ENCODE peak calls at places on chromosomes 7 and 10, in eight cellular contexts. R is neural crest cell, S is ovary, I is chondrocyte, Y is body of pancreas, Q is GM20000, X is heart right ventricle, P is right atrium auricular region. T is an unnamed sample.

GRCh38 chr10:70337201-70337651 is 45.2 kb downstream of the LRRC20 start:
- DNase-seq in Y (no peak), S (no peak), I (peak; percentile 29), X (no peak), Q (no peak), R (no peak), P (no peak), T (no peak)

GRCh38 chr7:4129481-4130122 is 552.5 kb upstream of the FOXK1 start:
- DNase-seq in Y (peak; percentile 47), P (no peak), S (no peak), I (peak; percentile 84), Q (no peak), R (no peak), X (no peak), T (no peak)

GRCh38 chr7:151598045-151598444 is 78.3 kb upstream of the RHEB start:
- DNase-seq in P (no peak), I (no peak), S (no peak), X (no peak), R (no peak), Q (no peak), Y (no peak), T (no peak)

GRCh38 chr10:36129051-36129450 is 487.0 kb upstream of the FZD8 start:
- DNase-seq in Y (no peak), R (no peak), P (no peak), Q (no peak), S (no peak), I (no peak), X (no peak), T (no peak)

GRCh38 chr10:5854178-5854570 is 35.5 kb downstream of the ANKRD16 start:
- DNase-seq in S (no peak), I (peak; percentile 36), Y (no peak), P (no peak), X (no peak), R (no peak), Q (no peak), T (no peak)

GRCh38 chr10:110867807-110868465 is 3.8 kb upstream of the PDCD4 start:
- DNase-seq in R (no peak), S (no peak), Y (no peak), I (no peak), X (no peak), Q (no peak), P (no peak), T (no peak)

GRCh38 chr7:54778696-54779285 is 19.8 kb upstream of the SEC61G start:
- DNase-seq in R (no peak), S (no peak), Q (no peak), X (no peak), Y (no peak), P (no peak), I (no peak), T (no peak)

GRCh38 chr10:110634527-110635209 is 9.5 kb upstream of the RBM20 start:
- DNase-seq in S (no peak), Q (no peak), I (no peak), R (no peak), Y (peak; percentile 71), X (peak; percentile 75), P (no peak), T (no peak)

GRCh38 chr10:100750291-100751210 is 5.2 kb downstream of the PAX2 start:
- DNase-seq in R (no peak), Q (no peak), X (no peak), P (no peak), Y (no peak), S (no peak), I (no peak), T (no peak)

GRCh38 chr7:105621617-105622016 is 40.3 kb upstream of the EFCAB10 start:
- DNase-seq in P (no peak), Q (no peak), X (peak; percentile 58), I (no peak), R (no peak), S (peak; percentile 39), Y (no peak), T (no peak)

GRCh38 chr7:122312789-122313188 is 8.2 kb upstream of the FEZF1 start:
- DNase-seq in Y (no peak), X (no peak), S (no peak), Q (no peak), I (no peak), R (no peak), P (no peak), T (no peak)

GRCh38 chr10:4755286-4756009 is 70.6 kb upstream of the AKR1E2 start:
- DNase-seq in P (no peak), Q (no peak), R (no peak), Y (no peak), X (no peak), S (no peak), I (no peak), T (no peak)

GRCh38 chr7:154429666-154430404 is 377.6 kb downstream of the DPP6 start:
- DNase-seq in X (no peak), P (no peak), Y (no peak), S (no peak), Q (no peak), R (no peak), I (no peak), T (no peak)

GRCh38 chr10:72567421-72567820 is 58.5 kb downstream of the MICU1 start:
- DNase-seq in Q (no peak), I (no peak), S (no peak), Y (no peak), P (no peak), R (no peak), X (no peak), T (no peak)

GRCh38 chr10:89090760-89091455 is 100.3 kb downstream of the FAS start:
- DNase-seq in Q (no peak), S (no peak), I (no peak), P (no peak), X (no peak), Y (no peak), R (no peak), T (no peak)

GRCh38 chr10:52004342-52004949 is 305.1 kb upstream of the CSTF2T start:
- DNase-seq in Y (no peak), S (no peak), Q (peak; percentile 27), I (no peak), X (no peak), P (no peak), R (no peak), T (peak; percentile 35)

GRCh38 chr7:50092579-50093411 is at the start of gene ZPBP:
- DNase-seq in S (no peak), I (no peak), X (peak; percentile 16), R (peak; percentile 26), P (no peak), Q (peak; percentile 75), Y (peak; percentile 46), T (peak; percentile 54)

GRCh38 chr10:27998954-27999275 is at the start of gene ODAD2:
- DNase-seq in S (no peak), Q (no peak), Y (no peak), I (no peak), R (no peak), X (no peak), P (no peak), T (no peak)

GRCh38 chr10:126691456-126691855 is 21.0 kb upstream of the C10orf90 start:
- DNase-seq in I (no peak), S (no peak), P (no peak), Y (no peak), R (no peak), Q (no peak), X (no peak), T (no peak)

GRCh38 chr10:98035599-98035998 is 5.2 kb upstream of the CRTAC1 start:
- DNase-seq in I (no peak), Y (no peak), P (no peak), S (no peak), R (no peak), Q (no peak), X (no peak), T (no peak)

GRCh38 chr10:5550250-5550545 is 25.4 kb downstream of the CALML3 start:
- DNase-seq in S (no peak), I (peak; percentile 59), Y (no peak), Q (no peak), P (no peak), R (no peak), X (no peak), T (no peak)

GRCh38 chr10:99292159-99292558 is 37.0 kb upstream of the CNNM1 start:
- DNase-seq in Y (no peak), I (no peak), X (no peak), Q (no peak), P (no peak), S (no peak), R (no peak), T (no peak)

GRCh38 chr7:99278180-99278579 is 5.5 kb downstream of the MYH16 start:
- DNase-seq in S (no peak), X (no peak), Q (no peak), I (no peak), P (no peak), Y (no peak), R (no peak), T (no peak)
- TF ChIP-seq CTCF in S (no peak), X (no peak), Q (no peak), I (no peak), P (no peak), Y (no peak), R (no peak), T (no peak)

DNA sequence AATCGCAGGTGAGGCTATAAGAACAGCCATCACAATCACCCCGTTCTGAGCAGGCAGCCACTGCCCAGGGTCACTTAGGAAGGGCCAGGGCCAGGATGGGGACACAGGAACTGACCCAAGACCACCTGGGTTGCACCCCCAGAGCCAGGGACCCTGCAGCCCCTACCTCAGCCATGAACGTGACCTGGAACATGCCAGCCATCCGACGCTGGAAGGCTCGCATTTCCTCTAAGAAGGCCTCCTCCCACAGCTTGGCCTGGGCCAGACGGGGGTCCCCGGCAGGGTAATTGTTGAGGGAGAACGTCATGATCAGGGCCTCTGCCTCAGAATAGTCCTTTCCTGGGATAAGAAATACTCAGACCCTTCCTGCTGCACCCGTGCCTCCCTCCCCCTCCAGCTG is 5.0 kb downstream of the NPC1L1 start:
- DNase-seq in X (no peak), Y (no peak), P (no peak), S (no peak), I (no peak), R (no peak), Q (no peak), T (peak; percentile 8)
- TF ChIP-seq CTCF in X (no peak), Y (no peak), P (no peak), S (no peak), I (no peak), R (no peak), Q (no peak), T (no peak)

DNA sequence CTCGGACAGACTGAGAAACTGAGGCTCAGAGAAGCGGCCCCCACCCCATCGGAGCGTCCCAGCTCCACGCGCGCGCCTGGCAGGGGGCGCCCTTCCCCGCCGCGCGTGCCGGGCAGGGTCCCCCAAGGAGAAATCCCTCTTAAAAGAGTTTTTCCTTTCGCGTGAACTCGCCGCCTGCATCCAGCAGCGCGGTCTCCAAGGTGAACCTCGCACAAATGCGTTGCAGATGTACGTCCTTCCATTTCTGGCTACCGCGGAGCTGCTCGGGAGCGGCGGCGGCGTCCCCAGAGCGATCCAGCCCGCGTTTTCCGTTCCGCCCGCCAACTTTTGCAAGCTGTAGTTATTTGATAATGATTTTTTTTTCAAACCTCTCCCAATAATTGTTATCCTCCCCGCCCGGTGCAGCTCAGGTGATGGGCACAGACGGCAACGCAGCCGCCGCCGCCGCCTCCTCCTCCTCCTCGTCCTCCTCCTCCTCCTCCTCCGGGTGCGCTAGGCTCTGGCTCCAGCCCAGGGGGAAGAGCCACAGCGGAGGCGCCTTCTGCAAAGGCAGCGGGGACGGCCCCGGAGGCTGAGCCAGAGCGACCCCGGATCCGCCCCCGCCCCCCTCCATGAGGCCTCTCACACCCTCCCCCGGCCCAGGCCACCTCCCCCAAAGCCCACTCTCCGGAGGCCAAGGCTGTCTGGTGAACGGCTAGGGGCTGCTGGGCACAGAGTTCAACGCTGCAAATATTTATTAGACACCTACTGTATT is 74.0 kb upstream of the CUX1 start:
- DNase-seq in X (peak; percentile 54), S (peak; percentile 44), R (peak; percentile 56), I (no peak), Q (peak; percentile 81), Y (peak; percentile 70), P (no peak), T (peak; percentile 73)
- TF ChIP-seq CTCF in X (peak; percentile 42), S (peak; percentile 39), R (peak; percentile 56), I (peak; percentile 87), Q (peak; percentile 37), Y (peak; percentile 39), P (peak; percentile 77), T (peak; percentile 76)

GRCh38 chr7:15643000-15643705 is 43.3 kb downstream of the MEOX2 start:
- DNase-seq in R (no peak), I (no peak), Q (no peak), P (no peak), S (no peak), Y (no peak), X (peak; percentile 7), T (no peak)
- TF ChIP-seq CTCF in R (no peak), I (peak; percentile 10), Q (no peak), P (no peak), S (no peak), Y (no peak), X (no peak), T (no peak)

T was measured in GM10248.